ENCODE peak calls at places on chromosomes 7 and 10, in six cellular contexts. One of them, this sample, is unnamed.

GRCh38 chr7:158292948-158293347 is 294.7 kb downstream of the PTPRN2 start:
- DNase-seq in MM.1S: no peak
- DNase-seq in tibial artery: no peak
- DNase-seq in AG04450: no peak
- DNase-seq in upper lobe of right lung: no peak
- DNase-seq in cardiac muscle cell: no peak
- DNase-seq in this sample: no peak

GRCh38 chr7:8567626-8568025 is 134.2 kb downstream of the NXPH1 start:
- DNase-seq in MM.1S: no peak
- DNase-seq in tibial artery: no peak
- DNase-seq in AG04450: no peak
- DNase-seq in upper lobe of right lung: no peak
- DNase-seq in cardiac muscle cell: no peak
- DNase-seq in this sample: no peak

GRCh38 chr10:29839826-29840515 is 205.2 kb upstream of the SVIL start:
- DNase-seq in MM.1S: no peak
- DNase-seq in tibial artery: no peak
- DNase-seq in AG04450: no peak
- DNase-seq in upper lobe of right lung: peak; percentile 78
- DNase-seq in cardiac muscle cell: no peak
- DNase-seq in this sample: no peak

GRCh38 chr7:148962823-148963582 is 65.3 kb downstream of the PDIA4 start:
- DNase-seq in MM.1S: peak; percentile 79
- DNase-seq in tibial artery: peak; percentile 77
- DNase-seq in AG04450: peak; percentile 44
- DNase-seq in upper lobe of right lung: peak; percentile 76
- DNase-seq in cardiac muscle cell: peak; percentile 70
- DNase-seq in this sample: no peak

GRCh38 chr7:35185908-35186731 is 67.8 kb downstream of the TBX20 start:
- DNase-seq in MM.1S: no peak
- DNase-seq in tibial artery: peak; percentile 52
- DNase-seq in AG04450: no peak
- DNase-seq in upper lobe of right lung: no peak
- DNase-seq in cardiac muscle cell: peak; percentile 75
- DNase-seq in this sample: no peak

GRCh38 chr10:70475661-70476060 is 2.9 kb upstream of the PALD1 start:
- DNase-seq in MM.1S: no peak
- DNase-seq in tibial artery: no peak
- DNase-seq in AG04450: no peak
- DNase-seq in upper lobe of right lung: no peak
- DNase-seq in cardiac muscle cell: no peak
- DNase-seq in this sample: no peak

GRCh38 chr10:110357252-110357780 is 52.6 kb upstream of the SMNDC1 start:
- DNase-seq in MM.1S: peak; percentile 78
- DNase-seq in tibial artery: no peak
- DNase-seq in AG04450: peak; percentile 97
- DNase-seq in upper lobe of right lung: no peak
- DNase-seq in cardiac muscle cell: peak; percentile 24
- DNase-seq in this sample: peak; percentile 56

GRCh38 chr7:46909601-46910051 is 672.3 kb downstream of the TNS3 start:
- DNase-seq in MM.1S: no peak
- DNase-seq in tibial artery: no peak
- DNase-seq in AG04450: no peak
- DNase-seq in upper lobe of right lung: no peak
- DNase-seq in cardiac muscle cell: no peak
- DNase-seq in this sample: no peak

GRCh38 chr7:24668922-24669635 is 88.2 kb downstream of the GSDME start:
- DNase-seq in MM.1S: no peak
- DNase-seq in tibial artery: no peak
- DNase-seq in AG04450: no peak
- DNase-seq in upper lobe of right lung: no peak
- DNase-seq in cardiac muscle cell: peak; percentile 25
- DNase-seq in this sample: no peak

GRCh38 chr7:77907281-77907680 is 108.7 kb downstream of the PHTF2 start:
- DNase-seq in MM.1S: no peak
- DNase-seq in tibial artery: no peak
- DNase-seq in AG04450: no peak
- DNase-seq in upper lobe of right lung: no peak
- DNase-seq in cardiac muscle cell: no peak
- DNase-seq in this sample: no peak

GRCh38 chr10:79268717-79269116 is 78.6 kb upstream of the PPIF start:
- DNase-seq in MM.1S: no peak
- DNase-seq in tibial artery: no peak
- DNase-seq in AG04450: no peak
- DNase-seq in upper lobe of right lung: no peak
- DNase-seq in cardiac muscle cell: no peak
- DNase-seq in this sample: no peak

GRCh38 chr10:74586088-74586585 is 240.3 kb upstream of the KAT6B start:
- DNase-seq in MM.1S: peak; percentile 30
- DNase-seq in tibial artery: no peak
- DNase-seq in AG04450: no peak
- DNase-seq in upper lobe of right lung: no peak
- DNase-seq in cardiac muscle cell: peak; percentile 13
- DNase-seq in this sample: no peak

GRCh38 chr7:18086165-18087030 is 58.8 kb upstream of the PRPS1L1 start:
- DNase-seq in MM.1S: peak; percentile 46
- DNase-seq in tibial artery: peak; percentile 67
- DNase-seq in AG04450: no peak
- DNase-seq in upper lobe of right lung: peak; percentile 66
- DNase-seq in cardiac muscle cell: peak; percentile 77
- DNase-seq in this sample: no peak

GRCh38 chr7:116691664-116692063 is 19.7 kb downstream of the MET start:
- DNase-seq in MM.1S: no peak
- DNase-seq in tibial artery: no peak
- DNase-seq in AG04450: no peak
- DNase-seq in upper lobe of right lung: no peak
- DNase-seq in cardiac muscle cell: peak; percentile 40
- DNase-seq in this sample: no peak

GRCh38 chr7:121505021-121505420 is 108.9 kb upstream of the FAM3C start:
- DNase-seq in MM.1S: no peak
- DNase-seq in tibial artery: no peak
- DNase-seq in AG04450: no peak
- DNase-seq in upper lobe of right lung: no peak
- DNase-seq in cardiac muscle cell: no peak
- DNase-seq in this sample: peak; percentile 78

GRCh38 chr10:130025811-130026510 is 61.9 kb upstream of the EBF3 start:
- DNase-seq in MM.1S: no peak
- DNase-seq in tibial artery: peak; percentile 44
- DNase-seq in AG04450: no peak
- DNase-seq in upper lobe of right lung: no peak
- DNase-seq in cardiac muscle cell: no peak
- DNase-seq in this sample: no peak

GRCh38 chr10:3186365-3186764 is 13.8 kb upstream of the PITRM1 start:
- DNase-seq in MM.1S: no peak
- DNase-seq in tibial artery: no peak
- DNase-seq in AG04450: no peak
- DNase-seq in upper lobe of right lung: no peak
- DNase-seq in cardiac muscle cell: no peak
- DNase-seq in this sample: no peak

GRCh38 chr7:128841961-128842673 is 11.9 kb downstream of the FLNC start:
- DNase-seq in MM.1S: peak; percentile 59
- DNase-seq in tibial artery: no peak
- DNase-seq in AG04450: no peak
- DNase-seq in upper lobe of right lung: peak; percentile 76
- DNase-seq in cardiac muscle cell: peak; percentile 67
- DNase-seq in this sample: no peak

GRCh38 chr7:79436378-79436777 is 17.1 kb downstream of the MAGI2 start:
- DNase-seq in MM.1S: no peak
- DNase-seq in tibial artery: no peak
- DNase-seq in AG04450: no peak
- DNase-seq in upper lobe of right lung: no peak
- DNase-seq in cardiac muscle cell: no peak
- DNase-seq in this sample: no peak

GRCh38 chr7:156091515-156092080 is 279.3 kb upstream of the SHH start:
- DNase-seq in MM.1S: no peak
- DNase-seq in tibial artery: peak; percentile 49
- DNase-seq in AG04450: no peak
- DNase-seq in upper lobe of right lung: peak; percentile 57
- DNase-seq in cardiac muscle cell: no peak
- DNase-seq in this sample: no peak

GRCh38 chr7:47581442-47581820 is 480 bp downstream of the TNS3 start:
- DNase-seq in MM.1S: peak; percentile 23
- DNase-seq in tibial artery: no peak
- DNase-seq in AG04450: no peak
- DNase-seq in upper lobe of right lung: peak; percentile 73
- DNase-seq in cardiac muscle cell: peak; percentile 48
- DNase-seq in this sample: no peak

GRCh38 chr10:75396861-75397570 is 4.5 kb downstream of the ZNF503 start:
- DNase-seq in MM.1S: no peak
- DNase-seq in tibial artery: no peak
- DNase-seq in AG04450: no peak
- DNase-seq in upper lobe of right lung: peak; percentile 78
- DNase-seq in cardiac muscle cell: peak; percentile 59
- DNase-seq in this sample: no peak

GRCh38 chr10:51186358-51186757 is 112.1 kb downstream of the PRKG1 start:
- DNase-seq in MM.1S: no peak
- DNase-seq in tibial artery: no peak
- DNase-seq in AG04450: no peak
- DNase-seq in upper lobe of right lung: no peak
- DNase-seq in cardiac muscle cell: no peak
- DNase-seq in this sample: no peak

GRCh38 chr7:80584778-80585177 is 53.7 kb upstream of the CD36 start:
- DNase-seq in MM.1S: no peak
- DNase-seq in tibial artery: no peak
- DNase-seq in AG04450: no peak
- DNase-seq in upper lobe of right lung: no peak
- DNase-seq in cardiac muscle cell: peak; percentile 26
- DNase-seq in this sample: no peak

GRCh38 chr7:73909051-73909941 is 48.3 kb downstream of the TMEM270 start:
- DNase-seq in MM.1S: no peak
- DNase-seq in tibial artery: no peak
- DNase-seq in AG04450: no peak
- DNase-seq in upper lobe of right lung: peak; percentile 55
- DNase-seq in cardiac muscle cell: no peak
- DNase-seq in this sample: no peak

GRCh38 chr10:84114088-84114667 is 25.1 kb upstream of the GHITM start:
- DNase-seq in MM.1S: no peak
- DNase-seq in tibial artery: no peak
- DNase-seq in AG04450: no peak
- DNase-seq in upper lobe of right lung: no peak
- DNase-seq in cardiac muscle cell: peak; percentile 17
- DNase-seq in this sample: no peak

GRCh38 chr10:112959207-112959838 is 9.3 kb downstream of the TCF7L2 start:
- DNase-seq in MM.1S: no peak
- DNase-seq in tibial artery: no peak
- DNase-seq in AG04450: no peak
- DNase-seq in upper lobe of right lung: no peak
- DNase-seq in cardiac muscle cell: no peak
- DNase-seq in this sample: no peak

GRCh38 chr10:26621889-26622681 is 75.4 kb upstream of the PDSS1 start:
- DNase-seq in MM.1S: no peak
- DNase-seq in tibial artery: no peak
- DNase-seq in AG04450: no peak
- DNase-seq in upper lobe of right lung: peak; percentile 84
- DNase-seq in cardiac muscle cell: peak; percentile 36
- DNase-seq in this sample: no peak
- H3K4me3 ChIP-seq in MM.1S: no peak overlapping the region
- H3K4me3 ChIP-seq in tibial artery: peak overlapping the region; percentile 40
- H3K4me3 ChIP-seq in AG04450: no peak overlapping the region
- H3K4me3 ChIP-seq in upper lobe of right lung: peak overlapping the region; percentile 51
- H3K4me3 ChIP-seq in cardiac muscle cell: peak overlapping the region; percentile 18
- H3K4me3 ChIP-seq in this sample: no peak overlapping the region

DNA sequence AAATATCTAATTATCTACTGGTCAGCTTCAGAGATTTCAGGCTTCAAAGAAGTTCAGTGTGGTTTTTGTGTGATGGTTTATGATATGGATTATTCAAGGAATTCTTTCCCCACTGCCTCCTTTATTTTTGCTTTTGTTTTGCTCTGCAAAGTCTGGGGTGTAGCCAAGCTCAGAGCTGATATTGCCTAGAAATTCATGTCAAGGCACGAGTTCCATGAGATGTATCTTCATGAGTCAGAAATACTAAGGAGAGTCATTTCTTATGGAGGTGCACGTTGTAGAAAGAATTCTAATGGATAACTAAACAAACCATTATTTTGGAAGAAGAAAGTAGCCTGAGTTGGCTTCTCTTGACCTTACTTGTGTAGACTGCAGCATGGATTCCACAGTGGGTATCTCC is 37.4 kb downstream of the VIM start:
- DNase-seq in MM.1S: no peak
- DNase-seq in tibial artery: no peak
- DNase-seq in AG04450: no peak
- DNase-seq in upper lobe of right lung: no peak
- DNase-seq in cardiac muscle cell: no peak
- DNase-seq in this sample: no peak
- TF ChIP-seq CTCF in MM.1S: no peak
- TF ChIP-seq CTCF in tibial artery: no peak
- TF ChIP-seq CTCF in AG04450: no peak
- TF ChIP-seq CTCF in upper lobe of right lung: no peak
- TF ChIP-seq CTCF in cardiac muscle cell: no peak
- TF ChIP-seq CTCF in this sample: no peak

GRCh38 chr10:32376027-32376426 is 29.1 kb upstream of the EPC1 start:
- DNase-seq in MM.1S: no peak
- DNase-seq in tibial artery: no peak
- DNase-seq in AG04450: no peak
- DNase-seq in upper lobe of right lung: no peak
- DNase-seq in cardiac muscle cell: no peak
- DNase-seq in this sample: no peak
- H3K4me3 ChIP-seq in MM.1S: peak overlapping the region; percentile 75
- H3K4me3 ChIP-seq in tibial artery: peak overlapping the region; percentile 65
- H3K4me3 ChIP-seq in AG04450: peak overlapping the region; percentile 76
- H3K4me3 ChIP-seq in upper lobe of right lung: peak overlapping the region; percentile 77
- H3K4me3 ChIP-seq in cardiac muscle cell: peak overlapping the region; percentile 92
- H3K4me3 ChIP-seq in this sample: peak overlapping the region; percentile 61

GRCh38 chr10:77404801-77405200 is 232.8 kb downstream of the KCNMA1 start:
- DNase-seq in MM.1S: no peak
- DNase-seq in tibial artery: no peak
- DNase-seq in AG04450: no peak
- DNase-seq in upper lobe of right lung: no peak
- DNase-seq in cardiac muscle cell: no peak
- DNase-seq in this sample: no peak

GRCh38 chr10:77403761-77404160 is 233.8 kb downstream of the KCNMA1 start:
- DNase-seq in MM.1S: no peak
- DNase-seq in tibial artery: no peak
- DNase-seq in AG04450: no peak
- DNase-seq in upper lobe of right lung: no peak
- DNase-seq in cardiac muscle cell: no peak
- DNase-seq in this sample: no peak

GRCh38 chr10:77398986-77399755 is 238.4 kb downstream of the KCNMA1 start:
- DNase-seq in MM.1S: no peak
- DNase-seq in tibial artery: no peak
- DNase-seq in AG04450: no peak
- DNase-seq in upper lobe of right lung: no peak
- DNase-seq in cardiac muscle cell: peak; percentile 21
- DNase-seq in this sample: no peak

GRCh38 chr10:77400041-77400440 is 237.6 kb downstream of the KCNMA1 start:
- DNase-seq in MM.1S: no peak
- DNase-seq in tibial artery: no peak
- DNase-seq in AG04450: no peak
- DNase-seq in upper lobe of right lung: no peak
- DNase-seq in cardiac muscle cell: no peak
- DNase-seq in this sample: no peak

GRCh38 chr10:77401681-77402080 is 235.9 kb downstream of the KCNMA1 start:
- DNase-seq in MM.1S: no peak
- DNase-seq in tibial artery: no peak
- DNase-seq in AG04450: no peak
- DNase-seq in upper lobe of right lung: no peak
- DNase-seq in cardiac muscle cell: no peak
- DNase-seq in this sample: no peak
- TF ChIP-seq CTCF in MM.1S: no peak
- TF ChIP-seq CTCF in tibial artery: no peak
- TF ChIP-seq CTCF in AG04450: no peak
- TF ChIP-seq CTCF in upper lobe of right lung: no peak
- TF ChIP-seq CTCF in cardiac muscle cell: no peak
- TF ChIP-seq CTCF in this sample: no peak

This sample was measured in HFF-Myc.